ENCODE peak calls at places on chromosomes 3 and 15, in seven cellular contexts. E, R, L, J, A, P and C are unnamed samples.

GRCh38 chr3:133038089-133038730 is at the start of gene TMEM108:
- DNase-seq in E (peak), R (no peak), L (peak), J (no peak), A (no peak), P (no peak), C (peak)

GRCh38 chr3:131933665-131934064 is 101.1 kb downstream of the CPNE4 start:
- DNase-seq in E (no peak), R (no peak), L (no peak), J (no peak), A (no peak), P (no peak), C (no peak)

GRCh38 chr15:82105458-82106205 is 59.8 kb upstream of the MEX3B start:
- DNase-seq in E (peak), R (no peak), L (peak), J (peak), A (no peak), P (no peak), C (no peak)

GRCh38 chr3:9951962-9952805 is at the start of gene PRRT3:
- DNase-seq in E (peak), R (peak), L (peak), J (no peak), A (peak), P (peak), C (peak)

GRCh38 chr3:161051856-161052255 is 53.3 kb downstream of the B3GALNT1 start:
- DNase-seq in E (no peak), R (no peak), L (no peak), J (no peak), A (no peak), P (no peak), C (no peak)

GRCh38 chr3:123082370-123083065 is 15.7 kb downstream of the PDIA5 start:
- DNase-seq in E (no peak), R (no peak), L (no peak), J (no peak), A (no peak), P (no peak), C (no peak)

GRCh38 chr15:45869034-45869668 is 234.3 kb downstream of the SQOR start:
- DNase-seq in E (no peak), R (no peak), L (no peak), J (no peak), A (no peak), P (no peak), C (no peak)

GRCh38 chr3:82103241-82103640 is 341.8 kb upstream of the GBE1 start:
- DNase-seq in E (no peak), R (no peak), L (no peak), J (no peak), A (no peak), P (no peak), C (no peak)

GRCh38 chr15:51982013-51982769 is 10.6 kb upstream of the LEO1 start:
- DNase-seq in E (peak), R (peak), L (peak), J (no peak), A (peak), P (no peak), C (no peak)

GRCh38 chr3:152930516-152930915 is 95.6 kb downstream of the P2RY1 start:
- DNase-seq in E (no peak), R (no peak), L (no peak), J (no peak), A (no peak), P (no peak), C (no peak)

GRCh38 chr15:101124731-101125558 is 126.9 kb downstream of the CHSY1 start:
- DNase-seq in E (peak), R (no peak), L (peak), J (peak), A (no peak), P (no peak), C (no peak)

GRCh38 chr3:32045091-32045964 is 61.1 kb upstream of the GPD1L start:
- DNase-seq in E (peak), R (no peak), L (peak), J (no peak), A (no peak), P (no peak), C (no peak)

GRCh38 chr3:112366428-112366931 is 33.5 kb downstream of the CD200 start:
- DNase-seq in E (no peak), R (no peak), L (no peak), J (no peak), A (no peak), P (no peak), C (no peak)

GRCh38 chr3:113663761-113664160 is 32.7 kb downstream of the USF3 start:
- DNase-seq in E (no peak), R (no peak), L (no peak), J (no peak), A (no peak), P (no peak), C (no peak)

GRCh38 chr15:87032291-87032690 is 952.6 kb downstream of the AGBL1 start:
- DNase-seq in E (no peak), R (no peak), L (no peak), J (no peak), A (no peak), P (no peak), C (no peak)

GRCh38 chr15:33559207-33559890 is 248.6 kb downstream of the RYR3 start:
- DNase-seq in E (no peak), R (no peak), L (no peak), J (no peak), A (no peak), P (no peak), C (no peak)

GRCh38 chr3:124812291-124813265 is 74.6 kb downstream of the ITGB5 start:
- DNase-seq in E (peak), R (no peak), L (peak), J (peak), A (no peak), P (no peak), C (no peak)

GRCh38 chr15:41678742-41679141 is 18.5 kb downstream of the MGA start:
- DNase-seq in E (no peak), R (no peak), L (no peak), J (no peak), A (no peak), P (no peak), C (no peak)

GRCh38 chr3:197508511-197508910 is 47.3 kb downstream of the BDH1 start:
- DNase-seq in E (no peak), R (no peak), L (no peak), J (no peak), A (no peak), P (no peak), C (no peak)

GRCh38 chr15:100778831-100779288 is 100.8 kb upstream of the ALDH1A3 start:
- DNase-seq in E (no peak), R (no peak), L (no peak), J (no peak), A (no peak), P (no peak), C (no peak)